ENCODE peak calls at places on chromosomes 1 and 21, in seven cellular contexts. V is CD8-positive, alpha-beta memory T cell; H is adrenal gland; Q is Peyer's patch; D is ovary; B is stomach; M is naive thymus-derived CD4-positive, alpha-beta T cell. W is an unnamed sample.

GRCh38 chr1:66938618-66939017 is 13.8 kb downstream of the MIER1 start:
- DNase-seq in V (no peak), H (no peak), Q (no peak), D (no peak), B (no peak), M (no peak), W (no peak)

GRCh38 chr1:160133990-160134770 is 17.2 kb upstream of the ATP1A4 start:
- DNase-seq in V (no peak), H (no peak), Q (no peak), D (no peak), B (no peak), M (no peak), W (no peak)

GRCh38 chr1:53137729-53138128 is 4.7 kb downstream of the SLC1A7 start:
- DNase-seq in V (no peak), H (no peak), Q (no peak), D (no peak), B (peak; percentile 11), M (no peak), W (no peak)

GRCh38 chr1:45767035-45767434 is 16.6 kb upstream of the IPP start:
- DNase-seq in V (no peak), H (no peak), Q (no peak), D (no peak), B (no peak), M (no peak), W (no peak)

GRCh38 chr1:2629627-2630497 is 3.0 kb downstream of the MMEL1 start:
- DNase-seq in V (no peak), H (no peak), Q (no peak), D (no peak), B (no peak), M (no peak), W (no peak)

GRCh38 chr1:198605880-198606458 is 32.9 kb upstream of the PTPRC start:
- DNase-seq in V (no peak), H (no peak), Q (no peak), D (no peak), B (no peak), M (no peak), W (no peak)

GRCh38 chr1:162013289-162013688 is 10.4 kb downstream of the OLFML2B start:
- DNase-seq in V (no peak), H (no peak), Q (no peak), D (no peak), B (no peak), M (no peak), W (no peak)

GRCh38 chr1:22829001-22829989 is 118.7 kb downstream of the EPHB2 start:
- DNase-seq in V (no peak), H (peak; percentile 40), Q (no peak), D (no peak), B (no peak), M (no peak), W (peak; percentile 87)

GRCh38 chr21:38645282-38645681 is 147.0 kb upstream of the ERG start:
- DNase-seq in V (no peak), H (no peak), Q (no peak), D (no peak), B (no peak), M (no peak), W (no peak)

GRCh38 chr1:114979278-114979891 is 50.2 kb upstream of the TSHB start:
- DNase-seq in V (peak; percentile 58), H (peak; percentile 71), Q (no peak), D (no peak), B (peak; percentile 70), M (peak; percentile 69), W (peak; percentile 73)

GRCh38 chr1:231396643-231397042 is 25.4 kb downstream of the EGLN1 start:
- DNase-seq in V (no peak), H (no peak), Q (no peak), D (no peak), B (no peak), M (no peak), W (no peak)

GRCh38 chr1:2945821-2946231 is 75.4 kb upstream of the ACTRT2 start:
- DNase-seq in V (no peak), H (no peak), Q (peak; percentile 29), D (no peak), B (no peak), M (no peak), W (no peak)

GRCh38 chr1:205590777-205591513 is 40.9 kb downstream of the ELK4 start:
- DNase-seq in V (no peak), H (no peak), Q (no peak), D (no peak), B (no peak), M (no peak), W (no peak)

GRCh38 chr1:182246783-182247182 is 144.8 kb downstream of the GLUL start:
- DNase-seq in V (no peak), H (no peak), Q (no peak), D (no peak), B (peak; percentile 81), M (no peak), W (peak; percentile 93)

GRCh38 chr1:51189421-51190073 is 46.5 kb upstream of the RNF11 start:
- DNase-seq in V (peak; percentile 37), H (peak; percentile 46), Q (no peak), D (peak; percentile 25), B (peak; percentile 31), M (peak; percentile 59), W (peak; percentile 39)

GRCh38 chr1:183331095-183331742 is 87.0 kb downstream of the NMNAT2 start:
- DNase-seq in V (no peak), H (no peak), Q (no peak), D (no peak), B (no peak), M (no peak), W (peak; percentile 65)
- H3K27ac ChIP-seq in V (no peak overlapping the region), H (no peak overlapping the region), Q (no peak overlapping the region), D (no peak overlapping the region), B (peak overlapping the region; percentile 15), M (no peak overlapping the region), W (peak overlapping the region; percentile 1)

GRCh38 chr21:15742694-15743093 is 12.9 kb downstream of the USP25 start:
- DNase-seq in V (no peak), H (no peak), Q (no peak), D (no peak), B (no peak), M (no peak), W (no peak)

GRCh38 chr21:15742052-15742451 is 12.3 kb downstream of the USP25 start:
- DNase-seq in V (no peak), H (no peak), Q (no peak), D (no peak), B (no peak), M (no peak), W (no peak)

GRCh38 chr21:15743593-15743992 is 13.8 kb downstream of the USP25 start:
- DNase-seq in V (no peak), H (no peak), Q (no peak), D (no peak), B (no peak), M (no peak), W (no peak)

GRCh38 chr21:15741510-15741909 is 11.7 kb downstream of the USP25 start:
- DNase-seq in V (no peak), H (no peak), Q (no peak), D (no peak), B (no peak), M (no peak), W (no peak)

GRCh38 chr21:15740383-15740782 is 10.6 kb downstream of the USP25 start:
- DNase-seq in V (no peak), H (no peak), Q (no peak), D (no peak), B (no peak), M (no peak), W (no peak)
- H3K9me3 ChIP-seq in V (no peaks in the 10 kb centered on the region), H (no peaks in the 10 kb centered on the region), Q (no peaks in the 10 kb centered on the region), D (no peaks in the 10 kb centered on the region), B (no peaks in the 10 kb centered on the region), M (no peaks in the 10 kb centered on the region), W (no peaks in the 10 kb centered on the region)

DNA sequence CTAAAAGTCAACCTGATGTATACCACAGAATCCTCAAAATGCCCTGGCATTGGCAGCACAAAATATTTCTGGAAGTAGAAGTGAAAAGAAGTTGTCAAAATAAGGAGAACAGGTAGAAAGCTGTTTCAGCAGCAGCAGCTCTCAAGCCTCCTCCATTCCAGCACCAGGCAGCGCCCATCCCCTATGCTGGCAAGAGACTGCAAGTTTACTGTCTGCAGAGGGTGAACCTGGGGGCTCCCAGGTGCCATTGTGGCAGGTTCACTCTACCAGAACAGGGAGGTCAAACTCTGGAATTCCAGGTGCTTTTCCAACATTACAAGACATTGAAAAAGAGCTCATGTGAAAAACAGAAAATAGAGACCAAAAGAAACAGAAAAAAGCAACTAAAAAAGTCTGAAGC is 128.8 kb upstream of the CTTNBP2NL start:
- DNase-seq in V (no peak), H (no peak), Q (no peak), D (no peak), B (no peak), M (no peak), W (peak; percentile 68)
- H3K27ac ChIP-seq in V (no peak overlapping the region), H (no peak overlapping the region), Q (no peak overlapping the region), D (no peak overlapping the region), B (no peak overlapping the region), M (no peak overlapping the region), W (peak overlapping the region; percentile 48)

GRCh38 chr21:30718239-30718909 is at the start of gene KRTAP21-3:
- DNase-seq in V (no peak), H (no peak), Q (no peak), D (no peak), B (no peak), M (no peak), W (no peak)
- H3K9me3 ChIP-seq in V (no peaks in the 10 kb centered on the region), H (no peaks in the 10 kb centered on the region), Q (no peaks in the 10 kb centered on the region), D (no peaks in the 10 kb centered on the region), B (no peaks in the 10 kb centered on the region), M (no peaks in the 10 kb centered on the region), W (no peaks in the 10 kb centered on the region)

DNA sequence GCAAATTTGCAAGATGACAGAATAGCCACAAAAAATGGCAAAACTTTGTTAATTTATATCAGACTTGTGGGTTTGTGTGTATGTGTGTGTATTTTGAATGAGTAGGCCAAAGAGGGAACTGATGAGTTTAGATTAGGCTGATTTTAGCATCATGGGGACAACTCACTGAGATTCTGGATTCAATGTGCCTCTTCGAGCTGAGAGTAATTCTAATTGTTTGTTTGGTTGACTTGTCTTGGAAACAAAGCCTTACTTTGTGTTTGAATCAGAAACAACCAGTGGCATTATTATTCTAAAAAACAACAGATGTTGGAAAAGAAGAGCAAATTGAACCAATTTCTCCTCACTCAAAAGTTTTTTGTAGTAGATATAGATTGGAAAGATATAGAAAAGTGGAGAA is 40.5 kb upstream of the C21orf91 start:
- DNase-seq in V (no peak), H (no peak), Q (no peak), D (no peak), B (no peak), M (no peak), W (no peak)
- H3K27ac ChIP-seq in V (no peak overlapping the region), H (no peak overlapping the region), Q (no peak overlapping the region), D (no peak overlapping the region), B (no peak overlapping the region), M (no peak overlapping the region), W (no peak overlapping the region)

W was measured in thyroid gland.